ENCODE peak calls at places on chromosomes 7 and 10, in four cellular contexts. J is spleen, I is AG04450, K is fibroblast of pulmonary artery. P is an unnamed sample.

GRCh38 chr10:101029520-101030309 is 1.2 kb downstream of the PDZD7 start:
- DNase-seq in J (no peak), I (no peak), K (no peak), P (no peak)

GRCh38 chr7:79454325-79454960 is 976 bp upstream of the MAGI2 start:
- DNase-seq in J (peak; percentile 72), I (peak; percentile 8), K (peak; percentile 68), P (no peak)

GRCh38 chr10:25804505-25804904 is 129.5 kb upstream of the MYO3A start:
- DNase-seq in J (no peak), I (no peak), K (no peak), P (no peak)

GRCh38 chr10:20105931-20106330 is 289.7 kb downstream of the PLXDC2 start:
- DNase-seq in J (no peak), I (peak; percentile 30), K (peak; percentile 43), P (peak; percentile 41)

GRCh38 chr7:83738436-83738835 is 89.5 kb upstream of the SEMA3E start:
- DNase-seq in J (no peak), I (no peak), K (no peak), P (no peak)

GRCh38 chr10:117431160-117431559 is 55.9 kb upstream of the PDZD8 start:
- DNase-seq in J (no peak), I (no peak), K (no peak), P (no peak)

GRCh38 chr10:23047201-23048050 is 48.0 kb upstream of the MSRB2 start:
- DNase-seq in J (no peak), I (no peak), K (peak; percentile 23), P (no peak)

GRCh38 chr10:48493083-48493871 is 111.6 kb downstream of the ARHGAP22 start:
- DNase-seq in J (peak; percentile 78), I (no peak), K (no peak), P (no peak)

GRCh38 chr10:12382157-12382548 is 32.8 kb downstream of the CAMK1D start:
- DNase-seq in J (no peak), I (no peak), K (no peak), P (no peak)

GRCh38 chr10:90985301-90985700 is 64.4 kb upstream of the ANKRD1 start:
- DNase-seq in J (no peak), I (no peak), K (no peak), P (no peak)

GRCh38 chr7:26202019-26202985 is 757 bp downstream of the CBX3 start:
- DNase-seq in J (peak; percentile 92), I (no peak), K (no peak), P (no peak)

GRCh38 chr7:17405786-17406185 is 107.3 kb downstream of the AHR start:
- DNase-seq in J (no peak), I (peak; percentile 76), K (peak; percentile 96), P (peak; percentile 32)

GRCh38 chr10:43448742-43449141 is 11.8 kb downstream of the ZNF487 start:
- DNase-seq in J (no peak), I (no peak), K (no peak), P (no peak)

GRCh38 chr7:41709621-41710020 is 6.7 kb upstream of the INHBA start:
- DNase-seq in J (no peak), I (peak; percentile 78), K (peak; percentile 91), P (peak; percentile 59)

GRCh38 chr7:36207451-36208291 is 54.6 kb downstream of the EEPD1 start:
- DNase-seq in J (peak; percentile 79), I (peak; percentile 81), K (peak; percentile 63), P (no peak)

GRCh38 chr7:7103343-7104313 is 78.7 kb upstream of the C1GALT1 start:
- DNase-seq in J (peak; percentile 70), I (peak; percentile 20), K (peak; percentile 85), P (peak; percentile 73)

GRCh38 chr7:931871-932650 is 22.4 kb downstream of the ADAP1 start:
- DNase-seq in J (peak; percentile 66), I (no peak), K (no peak), P (no peak)

GRCh38 chr10:76632158-76633051 is 1005.2 kb downstream of the KCNMA1 start:
- DNase-seq in J (no peak), I (no peak), K (peak; percentile 1), P (peak; percentile 1)

GRCh38 chr7:151012921-151013347 is 11.4 kb downstream of the ATG9B start:
- DNase-seq in J (no peak), I (no peak), K (peak; percentile 49), P (no peak)

GRCh38 chr10:69124558-69125121 is 662 bp downstream of the VPS26A start:
- DNase-seq in J (peak; percentile 85), I (peak; percentile 11), K (peak; percentile 67), P (peak; percentile 9)

GRCh38 chr7:132437730-132438129 is 138.5 kb downstream of the PLXNA4 start:
- DNase-seq in J (no peak), I (no peak), K (no peak), P (no peak)

GRCh38 chr7:116776046-116776445 is 86.3 kb upstream of the CAPZA2 start:
- DNase-seq in J (no peak), I (no peak), K (no peak), P (no peak)

GRCh38 chr7:116779222-116779621 is 83.2 kb upstream of the CAPZA2 start:
- DNase-seq in J (no peak), I (no peak), K (no peak), P (no peak)

GRCh38 chr7:116779921-116780320 is 82.5 kb upstream of the CAPZA2 start:
- DNase-seq in J (no peak), I (no peak), K (no peak), P (no peak)

GRCh38 chr7:116776610-116777289 is 85.6 kb upstream of the CAPZA2 start:
- DNase-seq in J (no peak), I (no peak), K (peak; percentile 76), P (peak; percentile 90)

DNA sequence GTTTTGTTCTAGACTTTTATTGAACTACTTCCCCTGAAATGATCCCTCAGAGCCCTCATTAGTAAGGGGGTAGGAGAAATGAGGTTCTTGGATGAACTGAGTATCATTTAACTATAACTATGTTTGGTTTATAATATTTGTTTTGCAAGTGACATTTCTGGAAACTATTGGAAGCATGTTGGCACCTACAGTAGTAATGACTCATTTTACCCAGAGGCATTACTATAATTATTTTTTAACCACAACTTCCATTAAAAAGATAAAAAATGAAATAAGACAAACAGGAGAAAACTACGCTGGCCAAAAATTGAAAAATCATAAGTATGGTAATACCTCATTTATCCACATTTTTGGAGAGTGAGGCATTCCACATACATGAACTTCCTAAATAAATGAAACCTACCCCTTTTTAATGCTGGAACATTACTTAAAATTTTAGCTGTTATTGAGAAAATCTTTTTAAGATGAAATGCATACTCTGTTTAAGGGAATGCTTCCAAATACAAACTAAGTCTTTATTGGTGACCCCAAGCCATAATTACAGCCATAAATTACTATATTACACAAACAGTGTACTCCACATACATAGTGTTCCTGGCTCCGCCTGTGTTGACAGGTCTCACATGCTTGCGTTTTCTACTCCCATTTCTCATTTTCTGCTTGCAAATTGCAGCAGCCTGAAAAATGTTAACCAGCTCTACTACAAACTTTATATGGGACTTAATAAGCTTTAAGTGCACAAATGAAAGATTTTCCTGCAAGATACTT is 84.6 kb upstream of the CAPZA2 start:
- DNase-seq in J (no peak), I (no peak), K (peak; percentile 54), P (peak; percentile 29)
- H3K4me3 ChIP-seq in J (no peak overlapping the region), I (no peak overlapping the region), K (no peak overlapping the region), P (no peak overlapping the region)

GRCh38 chr10:124705817-124706461 is 38.2 kb downstream of the FAM53B start:
- DNase-seq in J (peak; percentile 71), I (no peak), K (peak; percentile 33), P (no peak)
- TF ChIP-seq CTCF in J (no peak), I (no peak), K (peak; percentile 9), P (no peak)

DNA sequence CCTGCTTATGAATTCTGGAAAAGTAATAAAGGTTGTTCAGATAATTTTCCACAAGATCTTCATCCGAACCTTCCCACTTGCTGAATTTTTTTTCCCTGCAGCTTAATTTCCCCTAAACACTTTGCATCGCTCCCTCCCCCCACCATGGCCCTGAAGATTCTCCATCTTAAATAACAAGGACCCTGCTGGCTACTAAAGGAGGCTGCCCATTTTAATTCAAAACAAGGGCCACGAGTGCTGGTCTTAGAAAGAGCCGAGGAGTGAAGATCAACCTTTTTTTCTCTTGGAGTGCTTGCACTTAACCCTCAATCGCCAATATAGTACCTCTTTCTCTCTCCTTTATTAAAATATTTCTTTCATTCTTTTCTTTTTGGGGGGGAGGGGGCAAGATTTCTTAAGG is 9.2 kb upstream of the SP8 start:
- DNase-seq in J (no peak), I (no peak), K (no peak), P (no peak)
- H3K4me3 ChIP-seq in J (no peak overlapping the region), I (no peak overlapping the region), K (no peak overlapping the region), P (no peak overlapping the region)

GRCh38 chr7:33423646-33424020 is 294.3 kb downstream of the BBS9 start:
- DNase-seq in J (no peak), I (no peak), K (peak; percentile 9), P (no peak)

GRCh38 chr7:33420311-33420710 is 290.9 kb downstream of the BBS9 start:
- DNase-seq in J (no peak), I (no peak), K (no peak), P (no peak)

GRCh38 chr7:33418251-33418701 is 288.9 kb downstream of the BBS9 start:
- DNase-seq in J (no peak), I (no peak), K (peak; percentile 44), P (peak; percentile 95)

GRCh38 chr7:33422825-33423645 is 293.7 kb downstream of the BBS9 start:
- DNase-seq in J (no peak), I (no peak), K (no peak), P (no peak)

DNA sequence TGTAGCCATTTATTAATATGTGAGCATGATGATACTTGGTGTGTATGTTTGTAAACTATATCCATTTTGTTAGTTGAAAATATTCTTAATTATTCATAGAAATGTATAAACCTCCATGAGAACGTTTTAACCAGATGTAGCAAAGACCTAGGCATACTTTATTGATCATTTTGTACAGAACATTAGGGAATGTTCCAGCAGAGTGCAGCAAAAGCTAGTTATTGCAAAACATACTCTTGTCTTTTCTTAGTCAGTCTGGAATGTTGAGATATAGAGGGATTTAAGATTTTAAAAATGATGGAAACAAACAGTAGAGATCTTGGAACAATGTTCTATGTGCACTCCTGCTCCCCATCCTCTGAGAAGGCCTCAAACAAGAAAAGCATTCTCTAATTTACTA is 292.0 kb downstream of the BBS9 start:
- DNase-seq in J (no peak), I (peak; percentile 1), K (peak; percentile 41), P (no peak)
- TF ChIP-seq CTCF in J (no peak), I (no peak), K (peak; percentile 26), P (no peak)

DNA sequence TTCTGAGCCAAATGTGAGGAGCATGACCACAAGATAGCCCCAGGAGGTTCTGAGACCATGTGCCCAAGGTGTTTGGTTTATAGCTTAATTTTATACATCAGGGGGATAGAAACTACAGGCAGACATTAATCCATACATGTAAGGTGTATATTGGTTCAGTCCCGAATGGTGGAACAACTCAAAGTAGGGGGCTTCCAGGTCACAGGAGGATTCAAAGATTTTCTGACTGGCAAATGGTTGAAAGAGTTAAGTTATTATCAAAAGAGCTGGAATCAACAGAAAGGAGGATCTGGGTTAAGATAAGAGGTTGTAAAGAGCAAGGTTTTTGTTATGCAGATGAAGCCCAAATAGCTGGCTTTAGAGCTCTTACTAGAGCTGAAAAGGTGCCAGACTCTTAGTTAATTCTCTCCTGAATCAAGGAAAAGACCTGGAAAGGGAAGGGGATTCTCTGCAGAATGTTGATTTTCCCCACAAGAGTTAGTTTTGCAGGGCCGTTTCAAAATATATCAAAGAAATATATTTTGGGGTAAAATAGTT is 640.0 kb downstream of the IPMK start:
- DNase-seq in J (no peak), I (no peak), K (no peak), P (no peak)
- H3K4me3 ChIP-seq in J (no peak overlapping the region), I (no peak overlapping the region), K (no peak overlapping the region), P (no peak overlapping the region)

GRCh38 chr7:110156511-110156910 is 934.4 kb upstream of the LRRN3 start:
- DNase-seq in J (no peak), I (no peak), K (no peak), P (no peak)
- TF ChIP-seq CTCF in J (no peak), I (no peak), K (no peak), P (no peak)

GRCh38 chr10:119209736-119210355 is 2.5 kb downstream of the GRK5 start:
- DNase-seq in J (no peak), I (no peak), K (peak; percentile 45), P (no peak)
- H3K4me3 ChIP-seq in J (peak overlapping the region; percentile 59), I (peak overlapping the region; percentile 85), K (peak overlapping the region; percentile 86), P (peak overlapping the region; percentile 67)